ENCODE peak calls at places on chromosomes 13 and 19, in four cellular contexts. P, J, Y and N are unnamed samples.

GRCh38 chr19:8460516-8461298 is 15.9 kb downstream of the HNRNPM start:
- DNase-seq in J (no peak), Y (no peak), P (no peak), N (no peak)

GRCh38 chr13:30832845-30833332 is 73.2 kb upstream of the MEDAG start:
- DNase-seq in P (peak), J (peak), Y (peak), N (no peak)

GRCh38 chr19:33246729-33247440 is 21.2 kb upstream of the SLC7A10 start:
- DNase-seq in Y (peak), P (no peak), J (no peak), N (no peak)

GRCh38 chr19:2484178-2484937 is 8.4 kb downstream of the GADD45B start:
- DNase-seq in P (no peak), Y (no peak), J (no peak), N (no peak)

GRCh38 chr13:101915333-101915732 is 462.9 kb downstream of the ITGBL1 start:
- DNase-seq in J (peak), P (no peak), Y (no peak), N (no peak)

GRCh38 chr19:10010247-10010691 is at the start of gene COL5A3:
- DNase-seq in Y (peak), J (no peak), P (peak), N (peak)

GRCh38 chr19:10961073-10961762 is 388 bp downstream of the SMARCA4 start:
- DNase-seq in J (no peak), P (no peak), Y (peak), N (no peak)

GRCh38 chr19:5237190-5237780 is 103.3 kb downstream of the PTPRS start:
- DNase-seq in P (no peak), Y (no peak), J (no peak), N (no peak)

GRCh38 chr19:7916137-7916907 is 1.7 kb downstream of the TGFBR3L start:
- DNase-seq in P (peak), Y (peak), J (peak), N (peak)